ENCODE peak calls at places on chromosome 2, in eight cellular contexts. W is activated CD4-positive, alpha-beta T cell treated with anti-CD3 and anti-CD28 coated beads, Interleukin-2, amount 50 U/mL, for 24 hours; Q is T follicular helper cell; N is psoas muscle; M is effector CD4-positive, alpha-beta T cell; F is kidney epithelial cell; C is upper lobe of left lung; Y is H7. J is an unnamed sample.

GRCh38 chr2:70391988-70392387 is 90.1 kb upstream of the FAM136A start:
- DNase-seq in C (no peak), Y (no peak), M (no peak), W (no peak), Q (no peak), F (no peak), N (no peak), J (no peak)

GRCh38 chr2:100244881-100245605 is 77.3 kb downstream of the LONRF2 start:
- DNase-seq in Y (no peak), W (no peak), C (no peak), Q (no peak), N (no peak), M (no peak), F (no peak), J (peak; percentile 52)

GRCh38 chr2:118492335-118492734 is 355.1 kb downstream of the EN1 start:
- DNase-seq in Q (no peak), W (no peak), F (no peak), N (no peak), M (no peak), C (no peak), Y (no peak), J (peak; percentile 16)

GRCh38 chr2:96687266-96687665 is 44.7 kb downstream of the FER1L5 start:
- DNase-seq in Y (no peak), W (no peak), M (no peak), F (no peak), N (no peak), C (no peak), Q (no peak), J (no peak)

GRCh38 chr2:66840321-66841014 is 405.5 kb downstream of the MEIS1 start:
- DNase-seq in N (no peak), C (no peak), Q (no peak), Y (no peak), F (no peak), W (no peak), M (no peak), J (peak; percentile 93)

GRCh38 chr2:178825183-178825582 is 18.0 kb upstream of the TTN start:
- DNase-seq in M (no peak), C (no peak), F (peak; percentile 9), W (no peak), N (no peak), Q (no peak), Y (no peak), J (peak; percentile 33)

GRCh38 chr2:167342769-167343168 is 454.5 kb downstream of the XIRP2 start:
- DNase-seq in W (no peak), Y (no peak), C (no peak), Q (no peak), M (no peak), F (no peak), N (no peak), J (peak; percentile 2)

GRCh38 chr2:237207641-237208040 is 122.0 kb downstream of the COPS8 start:
- DNase-seq in F (no peak), C (no peak), Y (no peak), N (peak; percentile 84), W (no peak), Q (no peak), M (no peak), J (peak; percentile 83)